ENCODE peak calls at places on chromosomes 13 and 19, in seven cellular contexts. One of them, this sample, is unnamed.

GRCh38 chr19:49592486-49593232 is 1.7 kb downstream of the PRR12 start:
- DNase-seq in IMR-90: no peak
- DNase-seq in suprapubic skin: no peak
- DNase-seq in A549: peak
- DNase-seq in RWPE1: peak
- DNase-seq in brain microvascular endothelial cell: no peak
- DNase-seq in stomach: no peak
- DNase-seq in this sample: no peak

GRCh38 chr19:53916004-53916403 is 6.9 kb downstream of the CACNG7 start:
- DNase-seq in IMR-90: no peak
- DNase-seq in suprapubic skin: no peak
- DNase-seq in A549: no peak
- DNase-seq in RWPE1: no peak
- DNase-seq in brain microvascular endothelial cell: no peak
- DNase-seq in stomach: no peak
- DNase-seq in this sample: no peak

GRCh38 chr19:40771101-40771539 is 4.2 kb upstream of the MIA start:
- DNase-seq in IMR-90: no peak
- DNase-seq in suprapubic skin: no peak
- DNase-seq in A549: peak
- DNase-seq in RWPE1: no peak
- DNase-seq in brain microvascular endothelial cell: no peak
- DNase-seq in stomach: no peak
- DNase-seq in this sample: no peak

GRCh38 chr19:27777242-27777641 is 1435.7 kb downstream of the UQCRFS1 start:
- DNase-seq in IMR-90: no peak
- DNase-seq in suprapubic skin: no peak
- DNase-seq in A549: no peak
- DNase-seq in RWPE1: no peak
- DNase-seq in brain microvascular endothelial cell: no peak
- DNase-seq in stomach: no peak
- DNase-seq in this sample: no peak

GRCh38 chr13:20191902-20192469 is 752 bp downstream of the GJB2 start:
- DNase-seq in IMR-90: no peak
- DNase-seq in suprapubic skin: no peak
- DNase-seq in A549: peak
- DNase-seq in RWPE1: no peak
- DNase-seq in brain microvascular endothelial cell: no peak
- DNase-seq in stomach: peak
- DNase-seq in this sample: no peak

GRCh38 chr13:110244096-110244830 is 62.7 kb downstream of the COL4A1 start:
- DNase-seq in IMR-90: peak
- DNase-seq in suprapubic skin: no peak
- DNase-seq in A549: no peak
- DNase-seq in RWPE1: no peak
- DNase-seq in brain microvascular endothelial cell: no peak
- DNase-seq in stomach: no peak
- DNase-seq in this sample: no peak

GRCh38 chr13:46667687-46668281 is 114.8 kb downstream of the LRCH1 start:
- DNase-seq in IMR-90: no peak
- DNase-seq in suprapubic skin: no peak
- DNase-seq in A549: no peak
- DNase-seq in RWPE1: no peak
- DNase-seq in brain microvascular endothelial cell: no peak
- DNase-seq in stomach: no peak
- DNase-seq in this sample: no peak

GRCh38 chr19:55870736-55871135 is 34.4 kb downstream of the NLRP4 start:
- DNase-seq in IMR-90: no peak
- DNase-seq in suprapubic skin: no peak
- DNase-seq in A549: no peak
- DNase-seq in RWPE1: no peak
- DNase-seq in brain microvascular endothelial cell: no peak
- DNase-seq in stomach: no peak
- DNase-seq in this sample: no peak

GRCh38 chr13:95137096-95137495 is 164.2 kb downstream of the ABCC4 start:
- DNase-seq in IMR-90: peak
- DNase-seq in suprapubic skin: no peak
- DNase-seq in A549: no peak
- DNase-seq in RWPE1: no peak
- DNase-seq in brain microvascular endothelial cell: peak
- DNase-seq in stomach: no peak
- DNase-seq in this sample: no peak

GRCh38 chr19:49997709-49998108 is 27.5 kb downstream of the VRK3 start:
- DNase-seq in IMR-90: peak
- DNase-seq in suprapubic skin: no peak
- DNase-seq in A549: peak
- DNase-seq in RWPE1: peak
- DNase-seq in brain microvascular endothelial cell: peak
- DNase-seq in stomach: no peak
- DNase-seq in this sample: no peak

GRCh38 chr19:4267101-4267900 is 11.8 kb upstream of the SHD start:
- DNase-seq in IMR-90: peak
- DNase-seq in suprapubic skin: no peak
- DNase-seq in A549: peak
- DNase-seq in RWPE1: peak
- DNase-seq in brain microvascular endothelial cell: peak
- DNase-seq in stomach: peak
- DNase-seq in this sample: no peak

GRCh38 chr13:47832458-47832972 is 168.6 kb downstream of the SUCLA2 start:
- DNase-seq in IMR-90: no peak
- DNase-seq in suprapubic skin: no peak
- DNase-seq in A549: no peak
- DNase-seq in RWPE1: no peak
- DNase-seq in brain microvascular endothelial cell: no peak
- DNase-seq in stomach: no peak
- DNase-seq in this sample: no peak

GRCh38 chr13:28865312-28865711 is 45.2 kb downstream of the MTUS2 start:
- DNase-seq in IMR-90: no peak
- DNase-seq in suprapubic skin: no peak
- DNase-seq in A549: no peak
- DNase-seq in RWPE1: no peak
- DNase-seq in brain microvascular endothelial cell: no peak
- DNase-seq in stomach: no peak
- DNase-seq in this sample: no peak

GRCh38 chr13:24709186-24709913 is 29.1 kb downstream of the ATP12A start:
- DNase-seq in IMR-90: no peak
- DNase-seq in suprapubic skin: no peak
- DNase-seq in A549: no peak
- DNase-seq in RWPE1: no peak
- DNase-seq in brain microvascular endothelial cell: no peak
- DNase-seq in stomach: peak
- DNase-seq in this sample: no peak

GRCh38 chr19:38233740-38234251 is 9.8 kb upstream of the DPF1 start:
- DNase-seq in IMR-90: peak
- DNase-seq in suprapubic skin: no peak
- DNase-seq in A549: peak
- DNase-seq in RWPE1: peak
- DNase-seq in brain microvascular endothelial cell: peak
- DNase-seq in stomach: peak
- DNase-seq in this sample: no peak

GRCh38 chr19:9597027-9597426 is 12.7 kb upstream of the ZNF121 start:
- DNase-seq in IMR-90: peak
- DNase-seq in suprapubic skin: no peak
- DNase-seq in A549: no peak
- DNase-seq in RWPE1: peak
- DNase-seq in brain microvascular endothelial cell: peak
- DNase-seq in stomach: no peak
- DNase-seq in this sample: no peak

GRCh38 chr13:33153421-33154381 is 131.9 kb downstream of the STARD13 start:
- DNase-seq in IMR-90: peak
- DNase-seq in suprapubic skin: no peak
- DNase-seq in A549: no peak
- DNase-seq in RWPE1: no peak
- DNase-seq in brain microvascular endothelial cell: peak
- DNase-seq in stomach: no peak
- DNase-seq in this sample: peak

GRCh38 chr13:41825691-41826090 is 135.2 kb downstream of the VWA8 start:
- DNase-seq in IMR-90: peak
- DNase-seq in suprapubic skin: no peak
- DNase-seq in A549: no peak
- DNase-seq in RWPE1: no peak
- DNase-seq in brain microvascular endothelial cell: no peak
- DNase-seq in stomach: no peak
- DNase-seq in this sample: no peak

GRCh38 chr19:19642506-19643157 is 825 bp downstream of the GMIP start:
- DNase-seq in IMR-90: no peak
- DNase-seq in suprapubic skin: no peak
- DNase-seq in A549: no peak
- DNase-seq in RWPE1: no peak
- DNase-seq in brain microvascular endothelial cell: no peak
- DNase-seq in stomach: no peak
- DNase-seq in this sample: no peak

DNA sequence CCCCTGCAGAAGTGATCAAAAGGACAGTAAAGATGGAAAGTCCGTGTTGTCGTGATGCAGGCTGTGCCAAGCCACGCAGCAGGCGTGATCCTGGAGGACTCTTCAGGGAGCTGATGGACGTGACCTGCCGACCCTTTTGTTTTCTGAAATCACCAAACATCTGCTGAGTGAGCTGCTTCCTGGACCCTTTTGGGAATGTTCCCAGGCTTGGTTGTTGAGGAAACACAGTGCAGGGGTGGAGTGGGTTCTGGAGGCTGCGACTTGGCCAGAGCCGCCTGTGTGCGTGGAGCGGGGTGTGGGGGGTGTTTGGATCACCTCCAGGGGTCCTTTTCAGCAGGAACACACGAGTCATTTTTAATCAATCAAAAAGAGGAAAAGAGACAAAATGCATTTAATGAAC is 15.4 kb upstream of the CPAMD8 start:
- DNase-seq in IMR-90: peak
- DNase-seq in suprapubic skin: no peak
- DNase-seq in A549: no peak
- DNase-seq in RWPE1: no peak
- DNase-seq in brain microvascular endothelial cell: no peak
- DNase-seq in stomach: no peak
- DNase-seq in this sample: no peak
- H3K27ac ChIP-seq in IMR-90: no peak
- H3K27ac ChIP-seq in suprapubic skin: peak
- H3K27ac ChIP-seq in A549: no peak
- H3K27ac ChIP-seq in RWPE1: no peak
- H3K27ac ChIP-seq in brain microvascular endothelial cell: no peak
- H3K27ac ChIP-seq in stomach: no peak
- H3K27ac ChIP-seq in this sample: no peak

GRCh38 chr13:30147380-30147779 is 160.0 kb downstream of the KATNAL1 start:
- DNase-seq in IMR-90: no peak
- DNase-seq in suprapubic skin: no peak
- DNase-seq in A549: no peak
- DNase-seq in RWPE1: no peak
- DNase-seq in brain microvascular endothelial cell: no peak
- DNase-seq in stomach: no peak
- DNase-seq in this sample: no peak
- H3K27ac ChIP-seq in IMR-90: no peak
- H3K27ac ChIP-seq in suprapubic skin: no peak
- H3K27ac ChIP-seq in A549: no peak
- H3K27ac ChIP-seq in RWPE1: no peak
- H3K27ac ChIP-seq in brain microvascular endothelial cell: no peak
- H3K27ac ChIP-seq in stomach: no peak
- H3K27ac ChIP-seq in this sample: no peak

GRCh38 chr13:39602277-39602613 is 748 bp downstream of the LHFPL6 start:
- DNase-seq in IMR-90: no peak
- DNase-seq in suprapubic skin: no peak
- DNase-seq in A549: no peak
- DNase-seq in RWPE1: no peak
- DNase-seq in brain microvascular endothelial cell: no peak
- DNase-seq in stomach: no peak
- DNase-seq in this sample: no peak

GRCh38 chr13:39603424-39603947 is 493 bp upstream of the LHFPL6 start:
- DNase-seq in IMR-90: peak
- DNase-seq in suprapubic skin: no peak
- DNase-seq in A549: peak
- DNase-seq in RWPE1: no peak
- DNase-seq in brain microvascular endothelial cell: no peak
- DNase-seq in stomach: no peak
- DNase-seq in this sample: no peak

GRCh38 chr13:39601636-39602035 is 1.4 kb downstream of the LHFPL6 start:
- DNase-seq in IMR-90: no peak
- DNase-seq in suprapubic skin: no peak
- DNase-seq in A549: no peak
- DNase-seq in RWPE1: no peak
- DNase-seq in brain microvascular endothelial cell: no peak
- DNase-seq in stomach: no peak
- DNase-seq in this sample: no peak

GRCh38 chr13:39604736-39605135 is 1.7 kb upstream of the LHFPL6 start:
- DNase-seq in IMR-90: no peak
- DNase-seq in suprapubic skin: no peak
- DNase-seq in A549: no peak
- DNase-seq in RWPE1: no peak
- DNase-seq in brain microvascular endothelial cell: no peak
- DNase-seq in stomach: no peak
- DNase-seq in this sample: no peak

DNA sequence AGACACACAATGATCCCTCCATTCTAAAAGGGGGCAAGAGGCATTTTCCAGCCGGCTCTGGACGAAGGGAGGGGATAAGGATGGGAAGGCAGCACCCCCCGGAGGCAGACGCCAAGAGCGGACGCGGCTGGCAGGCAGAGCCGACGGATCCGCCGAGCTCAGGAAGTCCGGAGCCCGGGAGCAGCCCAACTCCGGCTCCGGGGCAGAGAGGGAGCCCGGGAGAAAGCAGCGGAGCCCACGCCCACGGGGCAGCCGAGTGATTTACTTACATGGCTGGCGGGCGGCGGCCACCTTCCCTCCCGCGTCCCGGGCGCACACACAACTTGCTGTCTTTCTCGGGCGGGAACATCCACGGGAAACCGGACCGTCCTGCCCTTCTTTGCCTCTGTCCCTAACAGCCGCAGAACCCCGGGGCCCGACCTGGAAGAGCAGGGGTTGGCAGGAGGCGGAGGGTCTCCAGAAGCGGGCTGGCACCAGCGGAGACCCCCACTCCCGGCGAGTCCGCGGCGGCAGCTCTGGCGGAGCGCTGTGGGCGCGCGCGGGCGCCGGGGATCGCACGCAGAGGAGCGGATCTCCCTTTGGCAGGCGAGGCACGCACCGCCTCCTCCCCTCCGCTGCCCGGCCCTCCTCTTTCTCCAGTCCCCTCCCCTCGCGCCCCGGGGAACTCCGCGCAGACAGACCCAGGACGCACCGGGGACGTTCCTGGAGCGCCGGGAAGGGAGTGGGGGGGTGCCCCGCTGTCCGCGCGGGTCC is at the start of gene LHFPL6:
- DNase-seq in IMR-90: peak
- DNase-seq in suprapubic skin: peak
- DNase-seq in A549: peak
- DNase-seq in RWPE1: peak
- DNase-seq in brain microvascular endothelial cell: peak
- DNase-seq in stomach: peak
- DNase-seq in this sample: peak
- H3K27ac ChIP-seq in IMR-90: peak
- H3K27ac ChIP-seq in suprapubic skin: peak
- H3K27ac ChIP-seq in A549: peak
- H3K27ac ChIP-seq in RWPE1: peak
- H3K27ac ChIP-seq in brain microvascular endothelial cell: peak
- H3K27ac ChIP-seq in stomach: peak
- H3K27ac ChIP-seq in this sample: peak

DNA sequence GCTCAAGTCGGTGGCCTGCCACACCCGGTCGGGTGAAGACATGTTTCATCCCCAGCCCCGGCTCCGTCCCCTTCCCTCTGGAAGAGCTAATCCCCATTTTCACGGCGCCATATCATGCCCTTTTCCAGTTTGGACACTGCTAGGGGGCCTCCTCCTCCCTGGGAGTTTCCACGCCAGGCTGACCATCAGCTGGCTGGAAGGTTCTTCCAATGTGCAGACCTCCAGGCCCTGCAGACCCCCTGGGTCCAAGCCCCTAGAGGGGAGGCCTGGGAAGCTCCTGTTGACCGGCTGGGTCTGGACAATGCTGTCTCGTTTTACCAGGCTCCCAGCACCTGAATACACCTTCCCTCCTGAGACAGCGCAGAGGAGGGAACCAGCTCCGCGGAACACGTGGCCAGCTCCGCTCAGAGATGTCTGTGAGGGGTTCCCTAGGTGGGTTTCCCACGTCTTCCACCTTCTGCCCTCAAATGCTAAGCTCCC is 44.7 kb upstream of the RANBP3 start:
- DNase-seq in IMR-90: no peak
- DNase-seq in suprapubic skin: no peak
- DNase-seq in A549: no peak
- DNase-seq in RWPE1: no peak
- DNase-seq in brain microvascular endothelial cell: no peak
- DNase-seq in stomach: no peak
- DNase-seq in this sample: no peak
- H3K27ac ChIP-seq in IMR-90: peak
- H3K27ac ChIP-seq in suprapubic skin: peak
- H3K27ac ChIP-seq in A549: no peak
- H3K27ac ChIP-seq in RWPE1: peak
- H3K27ac ChIP-seq in brain microvascular endothelial cell: no peak
- H3K27ac ChIP-seq in stomach: no peak
- H3K27ac ChIP-seq in this sample: peak

This sample was measured in thoracic aorta.